ENCODE peak calls at places on chromosome 18, in four cellular contexts. X is HepG2, A is HCT116, M is endothelial cell of umbilical vein. D is an unnamed sample.

GRCh38 chr18:32918692-32919250 is 145.9 kb upstream of the KLHL14 start:
- DNase-seq in X (no peak), A (no peak), M (no peak), D (no peak)

GRCh38 chr18:46071615-46071893 is 506 bp downstream of the PSTPIP2 start:
- DNase-seq in X (no peak), A (no peak), M (no peak), D (no peak)

GRCh38 chr18:39946623-39947061 is 2008.4 kb upstream of the PIK3C3 start:
- DNase-seq in X (no peak), A (peak), M (peak), D (no peak)

GRCh38 chr18:54387631-54388030 is 29.9 kb downstream of the C18orf54 start:
- DNase-seq in X (no peak), A (no peak), M (no peak), D (no peak)

GRCh38 chr18:13435596-13436333 is 217.2 kb downstream of the LDLRAD4 start:
- DNase-seq in X (no peak), A (no peak), M (peak), D (no peak)

GRCh38 chr18:36511791-36512352 is 214.4 kb downstream of the FHOD3 start:
- DNase-seq in X (no peak), A (no peak), M (no peak), D (no peak)

GRCh38 chr18:3380384-3380961 is 69.5 kb upstream of the TGIF1 start:
- DNase-seq in X (no peak), A (peak), M (peak), D (no peak)

GRCh38 chr18:6885992-6886823 is 156.7 kb downstream of the ARHGAP28 start:
- DNase-seq in X (peak), A (no peak), M (peak), D (no peak)

GRCh38 chr18:62312851-62313250 is 12.3 kb upstream of the TNFRSF11A start:
- DNase-seq in X (no peak), A (no peak), M (no peak), D (no peak)

GRCh38 chr18:77967071-77967470 is 717.4 kb downstream of the GALR1 start:
- DNase-seq in X (no peak), A (no peak), M (no peak), D (no peak)

GRCh38 chr18:9531791-9532410 is 56.6 kb downstream of the RALBP1 start:
- DNase-seq in X (no peak), A (no peak), M (no peak), D (no peak)

GRCh38 chr18:31901063-31901462 is 41.9 kb downstream of the TRAPPC8 start:
- DNase-seq in X (no peak), A (no peak), M (no peak), D (no peak)

DNA sequence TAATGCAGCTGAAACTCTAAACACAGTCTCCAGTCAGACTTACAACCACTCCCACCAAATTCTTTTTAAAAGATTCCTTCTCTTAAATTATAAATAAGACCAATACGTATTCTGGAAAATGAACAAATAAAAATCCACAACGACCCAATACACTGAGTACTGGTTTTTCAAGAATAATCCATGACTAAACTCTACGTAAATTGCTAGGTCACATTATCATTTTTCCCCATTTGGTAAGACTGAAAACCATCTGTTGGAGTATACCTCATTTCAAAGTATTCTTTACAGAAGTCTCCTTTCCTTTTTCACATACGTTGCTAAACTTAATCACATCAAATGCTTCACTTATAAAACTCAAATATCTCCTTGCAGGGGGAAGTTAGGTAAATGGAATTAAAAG is 6.0 kb downstream of the ZNF516 start:
- DNase-seq in X (no peak), A (no peak), M (no peak), D (no peak)
- H3K4me3 ChIP-seq in X (no peak), A (no peak), M (no peak), D (peak)

DNA sequence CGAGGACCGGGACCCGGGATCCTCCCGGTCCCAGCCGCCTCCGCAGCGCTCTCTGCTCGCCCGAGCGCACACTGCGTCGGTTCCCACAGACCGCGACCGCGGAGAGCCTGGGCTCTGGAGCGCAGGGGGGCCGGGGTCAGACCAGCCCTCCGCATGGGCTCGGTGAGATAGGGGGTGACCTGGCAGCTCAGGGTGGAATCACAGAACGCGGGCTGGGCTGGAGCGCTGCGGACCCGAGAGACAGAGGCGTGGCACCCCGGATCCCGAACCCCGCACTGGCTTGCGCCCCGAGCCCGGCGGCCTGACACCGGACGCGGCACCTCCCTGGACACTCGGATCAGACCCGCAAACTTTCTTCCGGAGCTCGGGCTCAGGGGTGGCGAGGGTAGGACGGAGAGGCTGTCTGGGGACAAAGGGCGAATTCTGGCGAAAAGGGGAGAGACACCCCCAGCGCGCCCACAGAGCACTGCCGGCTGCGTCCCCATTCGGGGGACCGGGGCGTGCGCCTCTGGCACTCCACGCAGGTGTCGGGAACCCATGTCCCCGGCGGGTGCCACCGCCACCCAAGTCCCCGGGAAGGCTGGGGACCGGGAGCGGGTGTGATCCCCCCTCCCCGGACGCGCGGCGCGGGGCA is 582 bp downstream of the DIPK1C start:
- DNase-seq in X (no peak), A (no peak), M (no peak), D (no peak)
- TF ChIP-seq EZH2 in X (peak), A (no peak), M (peak), D (no peak)

DNA sequence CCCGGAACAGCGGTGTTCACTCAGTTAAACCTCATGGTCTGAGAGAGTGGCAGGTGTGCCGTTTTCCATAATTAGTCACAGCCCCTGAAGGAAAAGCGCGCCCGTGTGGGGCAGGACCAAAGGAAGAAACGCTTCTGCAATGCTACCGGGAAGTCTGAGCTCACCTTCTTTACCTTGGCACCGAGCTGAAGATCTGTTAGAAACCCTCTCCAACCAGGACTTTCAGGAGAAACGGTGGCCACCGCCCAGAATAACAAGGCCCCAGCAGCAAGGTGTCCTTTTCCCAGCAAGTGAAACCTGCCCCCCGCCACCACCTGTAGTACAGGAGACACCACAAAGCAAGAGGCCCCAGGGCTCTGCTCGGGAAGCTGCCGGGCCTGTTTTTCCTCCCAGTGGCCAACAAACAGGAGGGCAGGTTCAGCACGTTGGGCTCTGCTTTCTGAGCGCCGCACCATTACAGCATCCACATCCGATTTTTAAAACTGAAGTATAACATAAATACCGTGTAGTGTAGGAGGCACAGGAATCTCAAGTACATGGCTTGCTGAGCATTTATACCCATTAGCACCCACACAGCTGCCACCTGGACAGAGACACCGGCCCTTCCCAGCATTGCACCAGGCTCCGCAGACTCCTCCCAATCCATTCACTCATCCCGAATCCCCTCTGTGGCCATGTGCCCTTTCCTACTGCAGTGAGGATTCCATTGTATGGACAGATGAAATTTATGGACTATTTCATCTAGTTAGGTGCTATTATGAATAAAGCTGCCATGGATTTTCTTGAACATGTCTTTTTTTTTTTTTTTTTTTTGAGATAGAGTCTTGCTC is 121.8 kb upstream of the RIOK3 start:
- DNase-seq in X (no peak), A (no peak), M (no peak), D (no peak)
- H3K9ac ChIP-seq in X (no peak), A (no peak), M (no peak), D (no peak)

GRCh38 chr18:79962835-79963657 is 1.4 kb upstream of the HSBP1L1 start:
- DNase-seq in X (no peak), A (no peak), M (no peak), D (no peak)

GRCh38 chr18:79958981-79959380 is 5.5 kb upstream of the HSBP1L1 start:
- DNase-seq in X (no peak), A (no peak), M (no peak), D (no peak)

GRCh38 chr18:79962311-79962710 is 2.1 kb upstream of the HSBP1L1 start:
- DNase-seq in X (no peak), A (peak), M (no peak), D (no peak)

GRCh38 chr18:79961527-79962291 is 2.7 kb upstream of the HSBP1L1 start:
- DNase-seq in X (peak), A (no peak), M (no peak), D (no peak)

GRCh38 chr18:79960921-79961526 is 3.4 kb upstream of the HSBP1L1 start:
- DNase-seq in X (no peak), A (no peak), M (no peak), D (no peak)
- H3K4me3 ChIP-seq in X (peak), A (no peak), M (no peak), D (no peak)

GRCh38 chr18:34976534-34976898 is 64.7 kb upstream of the MAPRE2 start:
- DNase-seq in X (no peak), A (no peak), M (no peak), D (no peak)
- TF ChIP-seq EZH2 in X (no peak), A (no peak), M (peak), D (no peak)

D was measured in SK-N-MC.